ENCODE peak calls at places on chromosome 20, in six cellular contexts. One of them, this sample, is unnamed. For H3K36me3, the result is how much of the 10 kb centered on the place peaks cover.

GRCh38 chr20:38804682-38805501 is 605 bp upstream of the PPP1R16B start:
- DNase-seq in mammary epithelial cell: no peak
- DNase-seq in left ventricle myocardium inferior: no peak
- DNase-seq in IMR-90: no peak
- DNase-seq in esophagus squamous epithelium: no peak
- DNase-seq in HCT116: no peak
- DNase-seq in this sample: peak

GRCh38 chr20:62980970-62981369 is 25.8 kb downstream of the BHLHE23 start:
- DNase-seq in HCT116: no peak
- DNase-seq in left ventricle myocardium inferior: no peak
- DNase-seq in mammary epithelial cell: no peak
- DNase-seq in IMR-90: no peak
- DNase-seq in esophagus squamous epithelium: no peak
- DNase-seq in this sample: no peak

GRCh38 chr20:56722042-56722441 is 92.9 kb downstream of the TFAP2C start:
- DNase-seq in IMR-90: no peak
- DNase-seq in HCT116: no peak
- DNase-seq in esophagus squamous epithelium: no peak
- DNase-seq in mammary epithelial cell: no peak
- DNase-seq in left ventricle myocardium inferior: no peak
- DNase-seq in this sample: peak

GRCh38 chr20:8870652-8871051 is 198.2 kb upstream of the PLCB4 start:
- DNase-seq in esophagus squamous epithelium: no peak
- DNase-seq in IMR-90: no peak
- DNase-seq in mammary epithelial cell: no peak
- DNase-seq in HCT116: no peak
- DNase-seq in left ventricle myocardium inferior: no peak
- DNase-seq in this sample: no peak

GRCh38 chr20:10708342-10709185 is 34.8 kb upstream of the JAG1 start:
- DNase-seq in mammary epithelial cell: peak
- DNase-seq in HCT116: no peak
- DNase-seq in esophagus squamous epithelium: no peak
- DNase-seq in IMR-90: peak
- DNase-seq in left ventricle myocardium inferior: no peak
- DNase-seq in this sample: no peak

GRCh38 chr20:53655909-53656652 is 62.4 kb upstream of the ZNF217 start:
- DNase-seq in IMR-90: peak
- DNase-seq in left ventricle myocardium inferior: no peak
- DNase-seq in HCT116: no peak
- DNase-seq in mammary epithelial cell: peak
- DNase-seq in esophagus squamous epithelium: no peak
- DNase-seq in this sample: peak

GRCh38 chr20:11457476-11457875 is 460.2 kb upstream of the BTBD3 start:
- DNase-seq in left ventricle myocardium inferior: no peak
- DNase-seq in mammary epithelial cell: peak
- DNase-seq in HCT116: no peak
- DNase-seq in IMR-90: no peak
- DNase-seq in esophagus squamous epithelium: no peak
- DNase-seq in this sample: no peak

GRCh38 chr20:1819311-1820136 is 75.7 kb upstream of the SIRPA start:
- DNase-seq in left ventricle myocardium inferior: no peak
- DNase-seq in IMR-90: no peak
- DNase-seq in HCT116: no peak
- DNase-seq in mammary epithelial cell: no peak
- DNase-seq in esophagus squamous epithelium: no peak
- DNase-seq in this sample: no peak

GRCh38 chr20:7696311-7696710 is 243.9 kb downstream of the HAO1 start:
- DNase-seq in esophagus squamous epithelium: no peak
- DNase-seq in left ventricle myocardium inferior: no peak
- DNase-seq in HCT116: no peak
- DNase-seq in mammary epithelial cell: peak
- DNase-seq in IMR-90: no peak
- DNase-seq in this sample: no peak

GRCh38 chr20:7693761-7694160 is 246.5 kb downstream of the HAO1 start:
- DNase-seq in HCT116: no peak
- DNase-seq in mammary epithelial cell: no peak
- DNase-seq in left ventricle myocardium inferior: no peak
- DNase-seq in esophagus squamous epithelium: no peak
- DNase-seq in IMR-90: no peak
- DNase-seq in this sample: no peak

GRCh38 chr20:7694940-7695567 is 245.2 kb downstream of the HAO1 start:
- DNase-seq in mammary epithelial cell: no peak
- DNase-seq in left ventricle myocardium inferior: no peak
- DNase-seq in IMR-90: no peak
- DNase-seq in esophagus squamous epithelium: no peak
- DNase-seq in HCT116: no peak
- DNase-seq in this sample: no peak

GRCh38 chr20:7692478-7692877 is 247.8 kb downstream of the HAO1 start:
- DNase-seq in IMR-90: no peak
- DNase-seq in mammary epithelial cell: peak
- DNase-seq in esophagus squamous epithelium: no peak
- DNase-seq in HCT116: no peak
- DNase-seq in left ventricle myocardium inferior: no peak
- DNase-seq in this sample: no peak

DNA sequence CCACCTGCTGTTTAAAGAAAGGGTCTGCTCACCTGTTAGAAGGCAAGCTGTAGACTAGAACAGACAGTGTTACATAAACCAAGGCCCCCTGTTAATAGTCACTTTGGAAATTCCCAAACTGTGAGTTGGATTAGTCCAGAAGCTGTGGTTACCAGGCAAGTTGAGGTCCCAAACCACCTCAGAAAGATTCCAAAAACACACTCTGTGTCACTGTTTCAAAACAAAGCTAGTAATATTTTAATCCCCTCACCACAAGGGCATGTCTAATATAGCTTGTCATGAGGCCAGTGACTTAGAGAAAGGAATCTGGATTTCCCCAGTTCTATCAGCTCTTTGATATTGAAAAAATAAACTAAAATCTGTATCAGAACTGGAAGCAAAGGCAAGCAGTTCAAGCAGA is 244.6 kb downstream of the HAO1 start:
- DNase-seq in left ventricle myocardium inferior: no peak
- DNase-seq in HCT116: no peak
- DNase-seq in IMR-90: peak
- DNase-seq in esophagus squamous epithelium: no peak
- DNase-seq in mammary epithelial cell: peak
- DNase-seq in this sample: no peak
- TF ChIP-seq CTCF in left ventricle myocardium inferior: no peak
- TF ChIP-seq CTCF in HCT116: no peak
- TF ChIP-seq CTCF in IMR-90: no peak
- TF ChIP-seq CTCF in esophagus squamous epithelium: no peak
- TF ChIP-seq CTCF in mammary epithelial cell: no peak
- TF ChIP-seq CTCF in this sample: no peak

GRCh38 chr20:40960521-40960956 is 68.1 kb upstream of the TOP1 start:
- DNase-seq in IMR-90: no peak
- DNase-seq in left ventricle myocardium inferior: no peak
- DNase-seq in mammary epithelial cell: no peak
- DNase-seq in esophagus squamous epithelium: no peak
- DNase-seq in HCT116: no peak
- DNase-seq in this sample: no peak

GRCh38 chr20:40961176-40961575 is 67.4 kb upstream of the TOP1 start:
- DNase-seq in left ventricle myocardium inferior: no peak
- DNase-seq in HCT116: no peak
- DNase-seq in IMR-90: no peak
- DNase-seq in esophagus squamous epithelium: no peak
- DNase-seq in mammary epithelial cell: no peak
- DNase-seq in this sample: no peak

GRCh38 chr20:40962733-40963504 is 65.7 kb upstream of the TOP1 start:
- DNase-seq in HCT116: peak
- DNase-seq in esophagus squamous epithelium: no peak
- DNase-seq in left ventricle myocardium inferior: peak
- DNase-seq in mammary epithelial cell: peak
- DNase-seq in IMR-90: peak
- DNase-seq in this sample: peak

GRCh38 chr20:40963505-40963845 is 65.1 kb upstream of the TOP1 start:
- DNase-seq in esophagus squamous epithelium: no peak
- DNase-seq in HCT116: no peak
- DNase-seq in left ventricle myocardium inferior: no peak
- DNase-seq in mammary epithelial cell: no peak
- DNase-seq in IMR-90: no peak
- DNase-seq in this sample: no peak

DNA sequence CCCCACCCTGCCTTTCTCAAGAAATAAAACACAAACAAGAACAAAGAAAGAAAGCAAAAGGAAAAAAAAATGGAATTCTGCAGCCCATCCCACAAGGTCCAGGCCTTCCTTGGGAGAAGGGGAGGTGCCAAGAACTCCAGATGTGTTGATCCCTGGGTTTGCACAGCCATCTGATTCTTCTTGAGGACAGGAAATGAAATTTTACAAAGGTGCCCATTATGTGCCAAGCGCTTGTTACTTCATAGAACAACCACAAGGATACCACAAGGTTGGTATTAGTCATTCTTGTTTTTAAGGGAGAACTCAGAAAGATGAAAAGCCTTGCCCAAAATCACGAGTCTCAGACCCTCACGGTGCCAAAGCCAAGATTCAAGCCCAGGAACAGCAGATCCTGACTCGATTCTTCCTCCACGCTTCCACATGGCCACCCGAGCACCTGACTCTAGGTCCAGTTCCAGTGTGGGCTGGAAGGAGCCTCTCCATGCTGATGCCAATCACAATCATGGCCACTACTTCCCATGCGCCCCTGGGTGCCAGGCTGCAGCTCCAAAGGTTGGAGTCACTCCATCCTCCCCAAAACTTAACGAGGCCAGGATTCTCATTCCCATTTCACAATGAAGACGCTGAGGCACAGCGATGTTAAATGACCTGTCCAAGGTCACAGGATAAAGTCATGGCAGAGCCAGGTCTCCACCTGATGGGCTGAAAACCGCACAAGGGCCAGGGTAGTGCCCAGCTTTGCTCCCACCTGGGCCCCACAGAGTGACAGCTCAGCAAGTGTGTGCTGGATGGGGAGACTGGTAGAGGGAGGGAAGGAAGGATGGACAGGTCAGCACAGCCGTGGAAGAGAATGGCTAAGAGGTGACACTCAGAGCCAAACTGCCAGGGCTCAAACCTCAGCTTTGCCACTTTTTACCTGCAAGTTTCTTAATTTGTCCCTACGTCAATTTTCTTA is 66.7 kb upstream of the TOP1 start:
- DNase-seq in HCT116: no peak
- DNase-seq in esophagus squamous epithelium: no peak
- DNase-seq in IMR-90: peak
- DNase-seq in left ventricle myocardium inferior: no peak
- DNase-seq in mammary epithelial cell: peak
- DNase-seq in this sample: no peak
- H3K36me3 ChIP-seq in HCT116: under half
- H3K36me3 ChIP-seq in esophagus squamous epithelium: under half
- H3K36me3 ChIP-seq in IMR-90: under half
- H3K36me3 ChIP-seq in left ventricle myocardium inferior: under half
- H3K36me3 ChIP-seq in mammary epithelial cell: under half
- H3K36me3 ChIP-seq in this sample: under half

GRCh38 chr20:22692119-22692475 is 107.7 kb upstream of the FOXA2 start:
- DNase-seq in HCT116: no peak
- DNase-seq in esophagus squamous epithelium: no peak
- DNase-seq in left ventricle myocardium inferior: no peak
- DNase-seq in mammary epithelial cell: no peak
- DNase-seq in IMR-90: no peak
- DNase-seq in this sample: no peak

GRCh38 chr20:22690616-22691179 is 106.3 kb upstream of the FOXA2 start:
- DNase-seq in left ventricle myocardium inferior: no peak
- DNase-seq in IMR-90: no peak
- DNase-seq in esophagus squamous epithelium: no peak
- DNase-seq in mammary epithelial cell: no peak
- DNase-seq in HCT116: no peak
- DNase-seq in this sample: no peak

GRCh38 chr20:22689246-22689645 is 104.9 kb upstream of the FOXA2 start:
- DNase-seq in esophagus squamous epithelium: no peak
- DNase-seq in HCT116: no peak
- DNase-seq in left ventricle myocardium inferior: no peak
- DNase-seq in mammary epithelial cell: no peak
- DNase-seq in IMR-90: no peak
- DNase-seq in this sample: no peak

GRCh38 chr20:22690000-22690399 is 105.6 kb upstream of the FOXA2 start:
- DNase-seq in HCT116: no peak
- DNase-seq in mammary epithelial cell: no peak
- DNase-seq in left ventricle myocardium inferior: no peak
- DNase-seq in esophagus squamous epithelium: no peak
- DNase-seq in IMR-90: no peak
- DNase-seq in this sample: no peak

DNA sequence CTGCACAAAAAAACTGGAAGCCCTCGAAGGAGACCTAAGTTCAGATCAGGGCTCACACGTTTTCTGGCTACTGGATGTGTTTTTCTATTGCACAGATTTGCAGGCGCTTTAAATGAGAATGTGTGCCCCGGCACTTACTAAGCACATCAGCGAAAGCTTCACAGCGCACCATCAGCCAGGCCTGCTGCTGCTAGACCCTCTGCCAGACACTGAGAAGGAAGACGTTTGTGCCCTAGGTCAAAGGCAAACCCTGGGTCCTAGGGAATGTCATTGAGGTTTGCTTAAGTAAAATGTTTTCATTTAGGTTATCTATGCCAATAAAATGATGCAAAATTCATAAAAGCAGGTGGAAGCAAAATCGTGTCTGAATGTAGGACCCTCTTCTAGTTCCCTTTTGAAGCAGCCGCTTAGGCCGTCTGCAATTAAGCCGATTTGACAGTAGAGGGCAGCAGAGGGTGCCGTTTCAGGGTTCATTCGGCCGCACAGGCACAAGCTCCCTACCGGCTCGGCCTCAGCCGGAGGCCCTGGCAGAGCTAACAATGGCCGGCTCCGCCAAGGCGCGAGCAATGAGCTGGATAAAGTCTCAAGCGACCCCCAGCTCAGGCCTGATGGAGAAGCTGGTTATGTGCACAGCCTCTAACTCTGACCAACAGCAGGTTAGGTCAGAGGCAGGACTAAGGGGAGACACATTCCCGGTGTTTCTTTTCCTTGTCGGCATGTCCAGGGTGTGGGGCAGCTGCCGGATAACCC is 107.2 kb upstream of the FOXA2 start:
- DNase-seq in IMR-90: peak
- DNase-seq in left ventricle myocardium inferior: peak
- DNase-seq in mammary epithelial cell: peak
- DNase-seq in HCT116: peak
- DNase-seq in esophagus squamous epithelium: no peak
- DNase-seq in this sample: peak
- TF ChIP-seq CTCF in IMR-90: peak
- TF ChIP-seq CTCF in left ventricle myocardium inferior: peak
- TF ChIP-seq CTCF in mammary epithelial cell: peak
- TF ChIP-seq CTCF in HCT116: peak
- TF ChIP-seq CTCF in esophagus squamous epithelium: peak
- TF ChIP-seq CTCF in this sample: peak

DNA sequence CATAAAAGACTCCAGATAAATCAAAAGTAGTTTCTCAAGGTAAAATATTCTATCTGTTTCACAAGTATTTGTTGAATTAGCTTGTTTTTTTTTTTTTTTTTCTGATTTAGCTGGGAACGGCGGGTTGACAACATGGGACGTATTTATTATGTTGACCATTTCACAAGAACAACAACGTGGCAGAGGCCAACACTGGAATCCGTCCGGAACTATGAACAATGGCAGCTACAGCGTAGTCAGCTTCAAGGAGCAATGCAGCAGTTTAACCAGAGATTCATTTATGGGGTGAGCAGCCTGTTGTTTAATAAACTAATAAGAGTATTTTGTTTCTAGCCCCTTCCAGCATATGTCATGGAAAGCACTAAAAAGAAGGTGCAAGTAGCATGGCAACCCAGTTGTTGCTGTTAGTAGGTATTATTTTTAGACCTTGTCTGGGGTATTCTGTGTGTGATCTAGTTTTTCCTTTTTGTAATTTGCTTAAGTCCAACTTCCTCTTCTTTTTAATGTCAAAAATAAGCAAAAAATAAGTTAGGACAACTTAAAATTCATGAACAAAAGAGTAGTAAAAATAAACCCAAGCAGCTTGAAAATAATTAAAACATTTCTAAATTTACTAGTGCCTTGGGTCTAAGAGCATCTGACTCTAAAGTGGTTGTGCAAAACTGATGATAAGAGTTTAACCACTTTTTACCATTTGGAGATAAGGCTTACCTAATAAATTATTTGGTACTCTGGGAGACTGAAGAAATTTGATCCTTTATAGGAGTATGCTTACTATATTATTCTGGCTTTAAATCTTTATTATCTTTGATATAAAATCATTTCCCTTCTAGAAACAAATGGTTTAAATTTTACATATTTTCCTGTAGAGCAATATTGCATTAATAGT is 70.8 kb upstream of the DYNLRB1 start:
- DNase-seq in HCT116: no peak
- DNase-seq in IMR-90: no peak
- DNase-seq in left ventricle myocardium inferior: no peak
- DNase-seq in mammary epithelial cell: no peak
- DNase-seq in esophagus squamous epithelium: no peak
- DNase-seq in this sample: no peak
- H3K36me3 ChIP-seq in HCT116: under half
- H3K36me3 ChIP-seq in IMR-90: under half
- H3K36me3 ChIP-seq in left ventricle myocardium inferior: half or more
- H3K36me3 ChIP-seq in mammary epithelial cell: half or more
- H3K36me3 ChIP-seq in esophagus squamous epithelium: half or more
- H3K36me3 ChIP-seq in this sample: under half